ENCODE peak calls at places on chromosomes 5 and 9, in seven cellular contexts. Q is GM23248, G is astrocyte, R is K562, L is MM.1S, D is PC-3, T is fibroblast of lung. A is an unnamed sample.

GRCh38 chr5:171405615-171406014 is 13.8 kb upstream of the FGF18 start:
- DNase-seq in R (no peak), L (no peak), D (no peak), G (no peak), T (peak; percentile 18), Q (peak; percentile 63), A (no peak)

GRCh38 chr5:8685704-8686103 is 816.8 kb downstream of the MTRR start:
- DNase-seq in T (no peak), G (no peak), Q (no peak), R (no peak), D (peak; percentile 45), L (no peak), A (no peak)

GRCh38 chr9:98418578-98419259 is 163.3 kb upstream of the TBC1D2 start:
- DNase-seq in G (no peak), Q (no peak), L (no peak), T (no peak), R (no peak), D (no peak), A (no peak)

GRCh38 chr9:109319072-109319630 is 1.7 kb downstream of the EPB41L4B start:
- DNase-seq in L (no peak), G (no peak), D (peak; percentile 49), T (peak; percentile 32), R (no peak), Q (no peak), A (no peak)

GRCh38 chr5:135377751-135378680 is 21.0 kb downstream of the MACROH2A1 start:
- DNase-seq in T (no peak), D (no peak), Q (no peak), G (no peak), R (no peak), L (no peak), A (no peak)

GRCh38 chr9:122444366-122444765 is 33.4 kb downstream of the OR1J1 start:
- DNase-seq in Q (peak; percentile 75), T (peak; percentile 60), R (no peak), G (peak; percentile 50), L (no peak), D (no peak), A (no peak)

GRCh38 chr9:16640649-16641048 is 229.8 kb downstream of the BNC2 start:
- DNase-seq in G (no peak), Q (peak; percentile 32), L (peak; percentile 19), T (peak; percentile 28), D (peak; percentile 6), R (no peak), A (no peak)

GRCh38 chr9:107276966-107277710 is 5.9 kb upstream of the RAD23B start:
- DNase-seq in T (peak; percentile 81), Q (peak; percentile 58), L (no peak), G (peak; percentile 69), R (no peak), D (no peak), A (no peak)

GRCh38 chr9:85268024-85268610 is 473.6 kb downstream of the AGTPBP1 start:
- DNase-seq in G (no peak), R (no peak), T (no peak), L (no peak), Q (no peak), D (no peak), A (no peak)

GRCh38 chr5:72152506-72152905 is 45.2 kb downstream of the MAP1B start:
- DNase-seq in R (no peak), T (peak; percentile 63), G (peak; percentile 45), L (no peak), D (no peak), Q (peak; percentile 57), A (no peak)

GRCh38 chr9:123329329-123329955 is 26.6 kb upstream of the CRB2 start:
- DNase-seq in R (no peak), L (peak; percentile 46), D (peak; percentile 63), G (no peak), Q (peak; percentile 53), T (no peak), A (no peak)

GRCh38 chr5:2997179-2997578 is 245.7 kb upstream of the IRX2 start:
- DNase-seq in D (no peak), G (no peak), L (no peak), R (no peak), T (no peak), Q (no peak), A (no peak)

GRCh38 chr5:129904102-129904666 is at the start of gene CHSY3:
- DNase-seq in D (peak; percentile 54), L (peak; percentile 83), R (peak; percentile 9), G (peak; percentile 71), T (peak; percentile 86), Q (peak; percentile 88), A (no peak)

GRCh38 chr5:57037355-57037754 is 85.4 kb upstream of the MIER3 start:
- DNase-seq in Q (no peak), L (no peak), R (peak; percentile 56), D (no peak), G (no peak), T (no peak), A (no peak)

GRCh38 chr5:170752257-170753215 is 31.0 kb upstream of the GABRP start:
- DNase-seq in Q (no peak), T (no peak), R (no peak), D (no peak), L (no peak), G (no peak), A (no peak)

GRCh38 chr5:168844566-168845296 is 265.6 kb upstream of the PANK3 start:
- DNase-seq in Q (no peak), T (no peak), R (no peak), L (no peak), D (no peak), G (no peak), A (no peak)

GRCh38 chr5:172362755-172363154 is 79.2 kb upstream of the UBTD2 start:
- DNase-seq in D (no peak), R (no peak), G (no peak), Q (peak; percentile 78), L (no peak), T (no peak), A (no peak)

GRCh38 chr9:36748322-36748899 is 175.7 kb downstream of the MELK start:
- DNase-seq in Q (peak; percentile 68), T (peak; percentile 33), L (peak; percentile 36), R (peak; percentile 39), D (peak; percentile 25), G (peak; percentile 22), A (no peak)

GRCh38 chr5:66440202-66440680 is 156.0 kb upstream of the MAST4 start:
- DNase-seq in G (peak; percentile 92), T (peak; percentile 93), R (no peak), L (peak; percentile 34), D (no peak), Q (peak; percentile 93), A (no peak)

GRCh38 chr5:98905857-98906688 is 22.7 kb downstream of the CHD1 start:
- DNase-seq in G (peak; percentile 16), D (peak; percentile 83), R (peak; percentile 15), L (peak; percentile 57), Q (peak; percentile 57), T (peak; percentile 38), A (no peak)

GRCh38 chr9:107999890-108000289 is 510.3 kb upstream of the KLF4 start:
- DNase-seq in R (no peak), D (peak; percentile 40), L (no peak), Q (peak; percentile 64), G (peak; percentile 4), T (peak; percentile 15), A (no peak)

GRCh38 chr9:133162802-133163558 is 734 bp downstream of the GBGT1 start:
- DNase-seq in Q (peak; percentile 24), T (no peak), R (no peak), D (no peak), L (no peak), G (no peak), A (no peak)

GRCh38 chr5:154356256-154356655 is 89.5 kb upstream of the SAP30L start:
- DNase-seq in G (peak; percentile 60), D (peak; percentile 46), Q (peak; percentile 69), T (peak; percentile 76), L (no peak), R (no peak), A (no peak)

GRCh38 chr5:179326176-179326997 is 18.9 kb downstream of the ADAMTS2 start:
- DNase-seq in R (peak; percentile 67), T (peak; percentile 20), D (no peak), G (no peak), Q (peak; percentile 85), L (no peak), A (no peak)

GRCh38 chr5:167629634-167630033 is 661.8 kb upstream of the WWC1 start:
- DNase-seq in T (no peak), D (no peak), Q (no peak), G (no peak), R (no peak), L (no peak), A (no peak)
- H3K27ac ChIP-seq in T (no peak overlapping the region), D (no peak overlapping the region), Q (no peak overlapping the region), G (no peak overlapping the region), R (no peak overlapping the region), L (no peak overlapping the region), A (no peak overlapping the region)

GRCh38 chr9:38117646-38118045 is 48.6 kb upstream of the SHB start:
- DNase-seq in G (no peak), T (no peak), Q (no peak), D (no peak), R (no peak), L (no peak), A (no peak)
- TF ChIP-seq EZH2 in G (no peak), T (no peak), Q (no peak), D (no peak), R (no peak), L (no peak), A (no peak)

DNA sequence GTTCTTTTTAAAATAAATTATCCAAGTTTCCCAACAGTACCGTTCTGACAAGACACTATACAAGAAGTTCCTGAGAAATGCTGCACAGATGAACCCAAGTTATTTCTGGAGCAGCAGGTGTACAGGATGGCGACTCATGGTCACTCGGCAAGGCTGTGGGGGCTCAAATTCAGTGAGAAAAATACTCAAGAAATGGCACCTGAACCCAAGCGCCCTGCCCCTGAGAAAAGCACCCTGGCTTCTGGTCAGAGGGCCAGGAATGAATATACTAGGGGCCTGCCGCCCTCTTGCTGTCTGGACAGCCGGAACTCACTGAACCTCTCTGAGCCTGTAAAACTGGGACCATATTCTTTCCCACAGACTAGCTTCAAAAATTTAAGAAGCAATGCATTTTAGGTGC is 1.6 kb downstream of the RAPGEF1 start:
- DNase-seq in D (no peak), R (no peak), T (no peak), L (no peak), Q (no peak), G (no peak), A (no peak)
- H3K9ac ChIP-seq in D (no peak overlapping the region), R (no peak overlapping the region), T (no peak overlapping the region), L (peak overlapping the region; percentile 85), Q (peak overlapping the region; percentile 80), G (peak overlapping the region; percentile 83), A (no peak overlapping the region)

DNA sequence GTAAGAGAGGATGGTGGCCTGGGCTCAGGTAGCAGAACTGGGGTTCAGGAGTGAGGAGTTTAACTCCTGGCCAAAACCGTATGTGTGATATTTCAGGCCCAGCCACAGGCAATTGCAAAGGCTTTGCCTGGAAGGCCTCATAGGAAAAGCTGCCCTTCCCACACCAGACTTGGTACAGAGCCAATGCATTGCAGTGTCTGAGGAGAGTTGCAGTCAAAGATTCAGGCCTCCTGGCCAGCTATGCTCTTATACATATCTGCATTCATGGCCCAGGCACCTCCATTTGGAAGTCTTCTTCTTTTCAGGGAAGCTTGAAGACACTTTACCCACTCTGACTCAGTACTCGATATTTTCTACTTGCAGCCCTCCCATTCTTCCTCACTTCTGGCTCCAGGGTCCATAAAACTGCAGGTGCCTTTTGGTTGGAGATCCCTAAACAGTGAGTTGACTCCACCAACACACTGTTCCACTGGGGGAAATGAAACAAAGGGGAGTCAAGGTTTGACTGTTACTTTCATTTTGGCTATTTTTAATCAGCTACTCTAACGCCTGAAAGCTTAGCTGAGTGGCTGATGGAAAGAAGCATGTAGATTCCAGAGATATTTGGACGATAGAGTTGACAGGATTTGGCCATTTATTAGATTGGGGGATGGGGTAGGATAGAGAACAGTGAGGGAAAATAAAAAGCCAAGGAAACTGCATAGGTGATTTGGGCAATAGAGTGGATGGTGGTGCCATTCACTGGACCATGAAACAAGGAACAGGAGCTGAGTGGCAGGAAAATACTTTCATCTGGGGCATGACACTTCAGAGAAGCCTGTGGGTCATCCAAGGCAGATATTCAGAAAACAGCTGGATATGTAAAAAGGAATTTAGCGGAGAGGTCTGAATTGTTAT is 30.6 kb upstream of the IL33 start:
- DNase-seq in R (no peak), G (peak; percentile 27), D (no peak), L (peak; percentile 34), Q (peak; percentile 65), T (peak; percentile 42), A (no peak)
- H3K27ac ChIP-seq in R (no peak overlapping the region), G (no peak overlapping the region), D (no peak overlapping the region), L (no peak overlapping the region), Q (no peak overlapping the region), T (no peak overlapping the region), A (no peak overlapping the region)